ENCODE peak calls at places on chromosome 15, in six cellular contexts. X is GM12891; N is stimulated activated CD4-positive, alpha-beta T cell treated with anti-CD3 and anti-CD28 coated beads, Interleukin-15, amount 100 ng/mL, for 24 hours; O is T-helper 1 cell; I is adrenal gland; M is cardiac fibroblast. D is an unnamed sample.

GRCh38 chr15:58434334-58434888 is 2.6 kb downstream of the LIPC start:
- DNase-seq in X (no peak), N (no peak), O (no peak), I (no peak), M (no peak), D (no peak)

GRCh38 chr15:85411992-85412538 is 31.7 kb downstream of the AKAP13 start:
- DNase-seq in X (no peak), N (no peak), O (no peak), I (no peak), M (peak), D (no peak)

GRCh38 chr15:74768771-74769342 is 13.0 kb upstream of the CSK start:
- DNase-seq in X (peak), N (peak), O (no peak), I (peak), M (peak), D (peak)

GRCh38 chr15:76840830-76841460 is 64.2 kb downstream of the SCAPER start:
- DNase-seq in X (no peak), N (no peak), O (no peak), I (no peak), M (peak), D (no peak)

GRCh38 chr15:27885226-27885625 is 213.9 kb downstream of the OCA2 start:
- DNase-seq in X (no peak), N (no peak), O (no peak), I (no peak), M (no peak), D (no peak)

GRCh38 chr15:69819371-69819770 is 278.3 kb downstream of the TLE3 start:
- DNase-seq in X (no peak), N (no peak), O (no peak), I (no peak), M (no peak), D (no peak)

GRCh38 chr15:66043264-66043663 is 174.0 kb downstream of the RAB11A start:
- DNase-seq in X (no peak), N (no peak), O (no peak), I (no peak), M (no peak), D (no peak)

GRCh38 chr15:69026355-69026754 is 11.9 kb downstream of the NOX5 start:
- DNase-seq in X (no peak), N (no peak), O (no peak), I (no peak), M (no peak), D (no peak)

GRCh38 chr15:65888998-65889397 is 19.7 kb downstream of the RAB11A start:
- DNase-seq in X (no peak), N (peak), O (no peak), I (no peak), M (no peak), D (no peak)

GRCh38 chr15:91234759-91235158 is 134.7 kb downstream of the SV2B start:
- DNase-seq in X (no peak), N (no peak), O (no peak), I (no peak), M (no peak), D (no peak)

GRCh38 chr15:67762610-67763368 is 62.5 kb upstream of the SKOR1 start:
- DNase-seq in X (peak), N (peak), O (no peak), I (peak), M (no peak), D (no peak)

GRCh38 chr15:80242802-80243201 is 9.2 kb downstream of the CTXND1 start:
- DNase-seq in X (no peak), N (no peak), O (no peak), I (peak), M (no peak), D (no peak)

GRCh38 chr15:36356511-36356910 is 222.9 kb upstream of the CDIN1 start:
- DNase-seq in X (no peak), N (no peak), O (no peak), I (no peak), M (no peak), D (no peak)

GRCh38 chr15:32898414-32898813 is 180.6 kb downstream of the GREM1 start:
- DNase-seq in X (no peak), N (no peak), O (no peak), I (no peak), M (no peak), D (no peak)

GRCh38 chr15:68366314-68366713 is 65.6 kb downstream of the ITGA11 start:
- DNase-seq in X (no peak), N (no peak), O (no peak), I (no peak), M (no peak), D (no peak)

GRCh38 chr15:61818801-61819200 is 241.4 kb downstream of the VPS13C start:
- DNase-seq in X (no peak), N (no peak), O (no peak), I (no peak), M (no peak), D (no peak)

GRCh38 chr15:61835476-61836106 is 224.7 kb downstream of the VPS13C start:
- DNase-seq in X (peak), N (peak), O (no peak), I (peak), M (peak), D (peak)

GRCh38 chr15:63514533-63514943 is 10.1 kb downstream of the USP3 start:
- DNase-seq in X (no peak), N (no peak), O (no peak), I (peak), M (peak), D (peak)

GRCh38 chr15:39172380-39173281 is 408.2 kb upstream of the THBS1 start:
- DNase-seq in X (no peak), N (no peak), O (no peak), I (no peak), M (peak), D (no peak)

GRCh38 chr15:60591491-60592385 is 112.8 kb upstream of the ICE2 start:
- DNase-seq in X (peak), N (peak), O (peak), I (peak), M (peak), D (peak)

GRCh38 chr15:57340673-57341259 is 35.5 kb upstream of the CGNL1 start:
- DNase-seq in X (peak), N (peak), O (no peak), I (no peak), M (peak), D (peak)

GRCh38 chr15:100338971-100339444 is 2.8 kb downstream of the ADAMTS17 start:
- DNase-seq in X (no peak), N (peak), O (no peak), I (peak), M (peak), D (peak)

GRCh38 chr15:77497942-77498361 is 77.3 kb downstream of the HMG20A start:
- DNase-seq in X (no peak), N (no peak), O (no peak), I (no peak), M (no peak), D (no peak)

GRCh38 chr15:74272812-74273211 is 36.7 kb downstream of the CCDC33 start:
- DNase-seq in X (no peak), N (no peak), O (no peak), I (no peak), M (no peak), D (no peak)